ENCODE peak calls at places on chromosomes 3 and 15, in seven cellular contexts. One of them, this sample, is unnamed.

GRCh38 chr15:76185716-76186115 is 125.6 kb downstream of the ETFA start:
- DNase-seq in body of pancreas: no peak
- DNase-seq in esophagus squamous epithelium: no peak
- DNase-seq in left lung: no peak
- DNase-seq in foreskin fibroblast: peak; percentile 72
- DNase-seq in BE2C: peak; percentile 40
- DNase-seq in H1: peak; percentile 54
- DNase-seq in this sample: peak; percentile 38

GRCh38 chr15:45703670-45704328 is 69.0 kb downstream of the SQOR start:
- DNase-seq in body of pancreas: no peak
- DNase-seq in BE2C: no peak
- DNase-seq in foreskin fibroblast: no peak
- DNase-seq in H1: no peak
- DNase-seq in esophagus squamous epithelium: no peak
- DNase-seq in left lung: no peak
- DNase-seq in this sample: no peak

GRCh38 chr15:49492834-49493233 is 69.8 kb downstream of the FGF7 start:
- DNase-seq in left lung: no peak
- DNase-seq in foreskin fibroblast: peak; percentile 81
- DNase-seq in esophagus squamous epithelium: no peak
- DNase-seq in H1: no peak
- DNase-seq in body of pancreas: no peak
- DNase-seq in BE2C: no peak
- DNase-seq in this sample: no peak

GRCh38 chr3:186165331-186165730 is 56.4 kb upstream of the ETV5 start:
- DNase-seq in H1: no peak
- DNase-seq in esophagus squamous epithelium: no peak
- DNase-seq in foreskin fibroblast: no peak
- DNase-seq in body of pancreas: no peak
- DNase-seq in BE2C: no peak
- DNase-seq in left lung: no peak
- DNase-seq in this sample: no peak

GRCh38 chr3:89314454-89314853 is 207.0 kb downstream of the EPHA3 start:
- DNase-seq in body of pancreas: no peak
- DNase-seq in H1: no peak
- DNase-seq in foreskin fibroblast: peak; percentile 43
- DNase-seq in left lung: no peak
- DNase-seq in BE2C: no peak
- DNase-seq in esophagus squamous epithelium: no peak
- DNase-seq in this sample: no peak

GRCh38 chr3:183008799-183009198 is 28.5 kb upstream of the DCUN1D1 start:
- DNase-seq in foreskin fibroblast: no peak
- DNase-seq in BE2C: no peak
- DNase-seq in H1: no peak
- DNase-seq in esophagus squamous epithelium: no peak
- DNase-seq in body of pancreas: no peak
- DNase-seq in left lung: no peak
- DNase-seq in this sample: no peak

GRCh38 chr3:123104550-123104949 is 37.7 kb downstream of the PDIA5 start:
- DNase-seq in left lung: no peak
- DNase-seq in body of pancreas: no peak
- DNase-seq in BE2C: peak; percentile 57
- DNase-seq in H1: no peak
- DNase-seq in esophagus squamous epithelium: no peak
- DNase-seq in foreskin fibroblast: peak; percentile 85
- DNase-seq in this sample: peak; percentile 43

GRCh38 chr15:82014989-82015388 is 30.8 kb downstream of the MEX3B start:
- DNase-seq in esophagus squamous epithelium: no peak
- DNase-seq in foreskin fibroblast: peak; percentile 18
- DNase-seq in body of pancreas: no peak
- DNase-seq in H1: no peak
- DNase-seq in left lung: no peak
- DNase-seq in BE2C: no peak
- DNase-seq in this sample: no peak

GRCh38 chr15:33026614-33027013 is 167.9 kb downstream of the FMN1 start:
- DNase-seq in body of pancreas: peak; percentile 44
- DNase-seq in left lung: peak; percentile 62
- DNase-seq in H1: no peak
- DNase-seq in esophagus squamous epithelium: no peak
- DNase-seq in foreskin fibroblast: no peak
- DNase-seq in BE2C: no peak
- DNase-seq in this sample: no peak

GRCh38 chr3:38015984-38016383 is 13.5 kb downstream of the PLCD1 start:
- DNase-seq in esophagus squamous epithelium: no peak
- DNase-seq in H1: no peak
- DNase-seq in left lung: no peak
- DNase-seq in BE2C: no peak
- DNase-seq in foreskin fibroblast: no peak
- DNase-seq in body of pancreas: no peak
- DNase-seq in this sample: no peak
- H3K4me3 ChIP-seq in esophagus squamous epithelium: no peak overlapping the region
- H3K4me3 ChIP-seq in H1: no peak overlapping the region
- H3K4me3 ChIP-seq in left lung: no peak overlapping the region
- H3K4me3 ChIP-seq in BE2C: no peak overlapping the region
- H3K4me3 ChIP-seq in foreskin fibroblast: no peak overlapping the region
- H3K4me3 ChIP-seq in body of pancreas: no peak overlapping the region
- H3K4me3 ChIP-seq in this sample: no peak overlapping the region

GRCh38 chr15:40087991-40088928 is 20.4 kb downstream of the BMF start:
- DNase-seq in foreskin fibroblast: no peak
- DNase-seq in body of pancreas: no peak
- DNase-seq in BE2C: no peak
- DNase-seq in left lung: no peak
- DNase-seq in esophagus squamous epithelium: no peak
- DNase-seq in H1: no peak
- DNase-seq in this sample: no peak
- H3K4me3 ChIP-seq in foreskin fibroblast: no peak overlapping the region
- H3K4me3 ChIP-seq in body of pancreas: no peak overlapping the region
- H3K4me3 ChIP-seq in BE2C: no peak overlapping the region
- H3K4me3 ChIP-seq in left lung: no peak overlapping the region
- H3K4me3 ChIP-seq in esophagus squamous epithelium: no peak overlapping the region
- H3K4me3 ChIP-seq in H1: peak overlapping the region; percentile 10
- H3K4me3 ChIP-seq in this sample: no peak overlapping the region

DNA sequence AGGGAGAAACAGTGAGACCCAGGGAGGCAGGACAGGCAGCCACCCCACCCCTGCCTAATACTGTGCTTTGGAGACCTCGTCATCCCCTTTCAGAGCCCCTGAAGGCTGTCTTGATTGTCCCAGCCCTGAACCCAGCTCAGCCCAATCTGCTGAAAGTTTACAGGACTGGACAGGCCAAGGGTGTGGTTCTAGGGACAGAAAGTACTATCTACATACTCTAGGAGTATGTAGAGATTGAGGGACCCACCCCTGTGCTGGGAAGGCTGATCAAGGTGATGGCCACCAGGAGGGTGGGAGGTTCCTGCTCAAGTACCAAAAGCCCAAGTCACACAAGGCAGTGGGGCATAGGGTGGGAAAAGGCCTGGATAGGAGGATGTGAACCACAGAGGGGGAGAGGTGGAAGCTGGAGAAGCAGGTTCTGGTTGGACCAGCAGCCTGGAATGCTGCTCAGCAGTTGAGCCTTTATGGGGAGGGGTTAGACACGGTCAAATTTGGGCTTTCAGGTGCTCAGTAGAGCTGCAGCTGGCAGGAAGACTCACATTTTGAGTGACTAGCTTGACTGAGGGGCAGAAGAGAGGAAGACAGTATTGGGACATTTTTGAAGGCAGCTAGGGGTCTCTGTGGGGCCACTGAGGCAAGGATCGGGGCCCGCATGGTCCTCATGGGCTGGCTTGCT is 6.7 kb downstream of the NBEAL2 start:
- DNase-seq in esophagus squamous epithelium: no peak
- DNase-seq in left lung: no peak
- DNase-seq in foreskin fibroblast: no peak
- DNase-seq in body of pancreas: no peak
- DNase-seq in H1: no peak
- DNase-seq in BE2C: no peak
- DNase-seq in this sample: no peak
- H3K4me3 ChIP-seq in esophagus squamous epithelium: no peak overlapping the region
- H3K4me3 ChIP-seq in left lung: no peak overlapping the region
- H3K4me3 ChIP-seq in foreskin fibroblast: no peak overlapping the region
- H3K4me3 ChIP-seq in body of pancreas: no peak overlapping the region
- H3K4me3 ChIP-seq in H1: no peak overlapping the region
- H3K4me3 ChIP-seq in BE2C: no peak overlapping the region
- H3K4me3 ChIP-seq in this sample: no peak overlapping the region

GRCh38 chr15:73972984-73973682 is 19.0 kb downstream of the STOML1 start:
- DNase-seq in foreskin fibroblast: peak; percentile 72
- DNase-seq in left lung: peak; percentile 84
- DNase-seq in H1: peak; percentile 54
- DNase-seq in esophagus squamous epithelium: no peak
- DNase-seq in body of pancreas: peak; percentile 88
- DNase-seq in BE2C: peak; percentile 91
- DNase-seq in this sample: peak; percentile 72
- H3K4me3 ChIP-seq in foreskin fibroblast: no peak overlapping the region
- H3K4me3 ChIP-seq in left lung: no peak overlapping the region
- H3K4me3 ChIP-seq in H1: no peak overlapping the region
- H3K4me3 ChIP-seq in esophagus squamous epithelium: peak overlapping the region; percentile 56
- H3K4me3 ChIP-seq in body of pancreas: no peak overlapping the region
- H3K4me3 ChIP-seq in BE2C: peak overlapping the region; percentile 41
- H3K4me3 ChIP-seq in this sample: peak overlapping the region; percentile 45

DNA sequence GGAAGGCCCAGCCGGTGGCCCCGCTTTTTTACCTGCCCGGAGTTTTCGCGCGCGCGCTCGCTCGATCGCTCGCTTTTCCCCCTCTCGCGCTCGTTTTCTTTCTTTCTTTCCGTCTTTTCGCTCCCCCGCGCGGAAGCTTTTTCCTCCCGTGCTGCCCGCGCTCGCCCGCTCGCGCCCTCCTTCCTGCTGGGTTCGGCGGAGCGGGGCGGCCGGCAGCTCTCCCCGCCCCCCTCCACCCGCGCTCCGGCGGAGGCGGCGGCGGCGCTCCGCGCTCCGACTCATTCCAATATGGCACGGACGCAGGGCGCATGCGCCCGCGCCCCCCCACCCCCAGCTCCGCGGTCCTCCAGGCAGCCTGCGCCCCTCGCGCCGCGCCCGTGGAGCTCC is at the start of gene SFMBT1:
- DNase-seq in BE2C: peak; percentile 61
- DNase-seq in H1: no peak
- DNase-seq in left lung: peak; percentile 64
- DNase-seq in foreskin fibroblast: peak; percentile 52
- DNase-seq in esophagus squamous epithelium: no peak
- DNase-seq in body of pancreas: peak; percentile 79
- DNase-seq in this sample: no peak
- H3K4me3 ChIP-seq in BE2C: peak within 1 kb of the TSS; percentile 55
- H3K4me3 ChIP-seq in H1: peak within 1 kb of the TSS; percentile 76
- H3K4me3 ChIP-seq in left lung: peak within 1 kb of the TSS; percentile 85
- H3K4me3 ChIP-seq in foreskin fibroblast: peak within 1 kb of the TSS; percentile 73
- H3K4me3 ChIP-seq in esophagus squamous epithelium: peak within 1 kb of the TSS; percentile 91
- H3K4me3 ChIP-seq in body of pancreas: peak within 1 kb of the TSS; percentile 85
- H3K4me3 ChIP-seq in this sample: peak within 1 kb of the TSS; percentile 67

GRCh38 chr3:187290561-187290960 is 976 bp downstream of the MASP1 start:
- DNase-seq in esophagus squamous epithelium: no peak
- DNase-seq in body of pancreas: no peak
- DNase-seq in left lung: no peak
- DNase-seq in H1: no peak
- DNase-seq in foreskin fibroblast: no peak
- DNase-seq in BE2C: no peak
- DNase-seq in this sample: no peak

GRCh38 chr3:187292631-187293513 is 1.3 kb upstream of the MASP1 start:
- DNase-seq in foreskin fibroblast: no peak
- DNase-seq in left lung: no peak
- DNase-seq in body of pancreas: no peak
- DNase-seq in BE2C: no peak
- DNase-seq in esophagus squamous epithelium: no peak
- DNase-seq in H1: no peak
- DNase-seq in this sample: no peak

GRCh38 chr3:187291001-187291511 is 481 bp downstream of the MASP1 start:
- DNase-seq in body of pancreas: no peak
- DNase-seq in H1: no peak
- DNase-seq in foreskin fibroblast: peak; percentile 47
- DNase-seq in BE2C: no peak
- DNase-seq in esophagus squamous epithelium: no peak
- DNase-seq in left lung: no peak
- DNase-seq in this sample: no peak

GRCh38 chr3:187292186-187292585 is 649 bp upstream of the MASP1 start:
- DNase-seq in foreskin fibroblast: no peak
- DNase-seq in esophagus squamous epithelium: no peak
- DNase-seq in H1: no peak
- DNase-seq in BE2C: no peak
- DNase-seq in body of pancreas: no peak
- DNase-seq in left lung: no peak
- DNase-seq in this sample: no peak

DNA sequence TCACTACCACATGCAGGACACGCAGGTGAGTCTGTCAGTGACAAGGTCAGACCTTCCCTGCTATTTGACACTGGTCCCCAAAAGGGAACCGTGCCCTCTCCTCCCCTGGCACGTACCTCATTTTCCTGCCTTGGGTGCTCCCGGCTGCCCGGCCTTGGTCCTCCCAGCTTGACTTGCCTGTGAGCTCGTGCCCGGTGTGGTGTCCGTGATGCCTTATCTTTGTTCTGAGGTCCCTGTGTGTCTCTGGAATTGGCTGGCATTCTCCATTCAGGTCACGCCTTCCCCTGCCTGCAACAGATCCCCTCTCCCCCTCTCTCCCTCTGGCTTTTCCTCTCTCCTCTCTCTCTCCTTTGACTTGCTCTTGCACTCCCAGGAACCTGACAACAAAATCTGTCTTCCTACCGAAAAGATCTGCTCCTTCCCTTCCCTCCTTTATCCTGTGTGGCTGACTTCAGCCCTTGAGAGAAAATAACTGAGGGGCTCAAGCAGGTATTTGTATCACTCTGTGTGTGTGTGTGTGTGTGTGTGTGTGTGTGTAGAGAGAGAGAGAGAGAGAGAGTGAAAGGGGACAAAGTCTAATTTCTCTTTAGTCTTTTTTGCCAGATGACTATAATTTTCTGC is at the start of gene MASP1:
- DNase-seq in left lung: no peak
- DNase-seq in body of pancreas: no peak
- DNase-seq in foreskin fibroblast: no peak
- DNase-seq in BE2C: no peak
- DNase-seq in esophagus squamous epithelium: no peak
- DNase-seq in H1: no peak
- DNase-seq in this sample: no peak
- H3K4me3 ChIP-seq in left lung: no peak within 1 kb of the TSS
- H3K4me3 ChIP-seq in body of pancreas: no peak within 1 kb of the TSS
- H3K4me3 ChIP-seq in foreskin fibroblast: peak within 1 kb of the TSS; percentile 80
- H3K4me3 ChIP-seq in BE2C: no peak within 1 kb of the TSS
- H3K4me3 ChIP-seq in esophagus squamous epithelium: peak within 1 kb of the TSS; percentile 52
- H3K4me3 ChIP-seq in H1: peak within 1 kb of the TSS; percentile 58
- H3K4me3 ChIP-seq in this sample: no peak within 1 kb of the TSS

DNA sequence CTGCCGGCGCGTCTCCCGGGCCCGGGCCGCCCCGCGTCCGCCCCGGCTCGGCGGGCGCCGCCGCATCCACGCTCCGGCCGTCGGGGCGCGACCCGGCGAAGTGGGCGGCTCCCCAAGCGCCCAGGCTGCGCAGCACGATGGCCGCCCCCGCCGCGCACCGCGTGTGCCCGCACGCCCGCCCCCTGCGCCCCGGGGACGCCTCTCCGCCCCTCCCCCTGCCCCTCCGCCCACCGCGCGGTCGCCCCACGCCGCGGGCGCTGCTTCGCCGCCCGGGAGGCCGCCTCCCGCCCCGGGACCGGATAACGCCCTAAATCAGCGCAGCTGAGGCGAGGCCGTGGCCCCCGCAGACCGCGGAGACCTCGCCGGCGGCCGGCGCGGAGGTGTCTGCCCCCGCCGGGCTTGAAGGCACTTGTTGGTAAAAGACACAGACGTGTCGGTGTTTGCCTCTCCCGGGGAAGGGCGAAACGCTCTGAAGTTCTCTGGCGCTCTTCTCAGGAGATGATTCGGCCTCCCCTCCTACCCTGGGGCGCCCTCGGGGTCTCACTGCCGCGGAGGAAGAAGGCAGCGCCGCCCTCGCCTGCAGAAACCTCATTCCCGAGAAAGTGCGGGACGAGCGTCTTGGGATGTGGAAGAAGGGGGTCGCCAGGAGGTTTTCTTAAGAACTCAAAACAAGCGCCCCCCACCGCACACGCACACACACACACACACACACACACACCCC is at the start of gene BNC1:
- DNase-seq in esophagus squamous epithelium: no peak
- DNase-seq in foreskin fibroblast: no peak
- DNase-seq in H1: no peak
- DNase-seq in BE2C: no peak
- DNase-seq in body of pancreas: no peak
- DNase-seq in left lung: no peak
- DNase-seq in this sample: no peak
- H3K4me3 ChIP-seq in esophagus squamous epithelium: peak within 1 kb of the TSS; percentile 73
- H3K4me3 ChIP-seq in foreskin fibroblast: peak within 1 kb of the TSS; percentile 62
- H3K4me3 ChIP-seq in H1: peak within 1 kb of the TSS; percentile 57
- H3K4me3 ChIP-seq in BE2C: no peak within 1 kb of the TSS
- H3K4me3 ChIP-seq in body of pancreas: peak within 1 kb of the TSS; percentile 9
- H3K4me3 ChIP-seq in left lung: peak within 1 kb of the TSS; percentile 26
- H3K4me3 ChIP-seq in this sample: no peak within 1 kb of the TSS